ENCODE peak calls at places on chromosomes 12 and 14, in eight cellular contexts. I is A549, A is ovary, O is esophagus muscularis mucosa, V is stomach, B is transverse colon, R is K562, J is sigmoid colon. S is an unnamed sample.

GRCh38 chr12:132710062-132710421 is 600 bp upstream of the PGAM5 start:
- DNase-seq in I (no peak), A (peak; percentile 51), O (no peak), V (no peak), B (no peak), R (peak; percentile 38), J (no peak), S (no peak)

GRCh38 chr12:43795716-43796282 is 10.3 kb downstream of the TWF1 start:
- DNase-seq in I (no peak), A (no peak), O (no peak), V (no peak), B (no peak), R (no peak), J (no peak), S (peak; percentile 30)

GRCh38 chr14:44961151-44961729 is 507 bp downstream of the KLHL28 start:
- DNase-seq in I (peak; percentile 66), A (peak; percentile 67), O (no peak), V (peak; percentile 51), B (peak; percentile 72), R (peak; percentile 63), J (peak; percentile 82), S (peak; percentile 15)

GRCh38 chr12:69998922-69999321 is 173.9 kb downstream of the MYRFL start:
- DNase-seq in I (no peak), A (no peak), O (no peak), V (no peak), B (no peak), R (no peak), J (no peak), S (no peak)

GRCh38 chr12:107474639-107475539 is 210.7 kb upstream of the PWP1 start:
- DNase-seq in I (no peak), A (no peak), O (no peak), V (no peak), B (no peak), R (no peak), J (no peak), S (no peak)

GRCh38 chr12:3342051-3342450 is 149.0 kb upstream of the PRMT8 start:
- DNase-seq in I (no peak), A (peak; percentile 77), O (no peak), V (peak; percentile 29), B (no peak), R (peak; percentile 25), J (no peak), S (no peak)

GRCh38 chr14:80965041-80965440 is 9.6 kb downstream of the TSHR start:
- DNase-seq in I (no peak), A (no peak), O (no peak), V (no peak), B (no peak), R (no peak), J (no peak), S (no peak)

GRCh38 chr14:73714656-73715081 is 485 bp upstream of the PNMA1 start:
- DNase-seq in I (peak; percentile 52), A (no peak), O (no peak), V (no peak), B (no peak), R (peak; percentile 29), J (no peak), S (no peak)

GRCh38 chr12:95674088-95674595 is 116.4 kb downstream of the NTN4 start:
- DNase-seq in I (no peak), A (no peak), O (no peak), V (no peak), B (no peak), R (no peak), J (no peak), S (no peak)

GRCh38 chr14:77902806-77903205 is 102.9 kb downstream of the ADCK1 start:
- DNase-seq in I (no peak), A (no peak), O (no peak), V (no peak), B (no peak), R (no peak), J (no peak), S (no peak)

GRCh38 chr12:130104114-130104513 is 58.1 kb upstream of the FZD10 start:
- DNase-seq in I (no peak), A (no peak), O (no peak), V (no peak), B (no peak), R (no peak), J (no peak), S (no peak)

GRCh38 chr14:75879031-75879430 is 102.8 kb downstream of the TGFB3 start:
- DNase-seq in I (no peak), A (no peak), O (no peak), V (no peak), B (no peak), R (no peak), J (no peak), S (no peak)

GRCh38 chr12:27583057-27583797 is 59.2 kb downstream of the PPFIBP1 start:
- DNase-seq in I (no peak), A (no peak), O (no peak), V (no peak), B (no peak), R (no peak), J (no peak), S (no peak)

GRCh38 chr14:20489093-20489994 is 16.0 kb upstream of the RNASE10 start:
- DNase-seq in I (no peak), A (no peak), O (no peak), V (no peak), B (no peak), R (no peak), J (no peak), S (no peak)

GRCh38 chr14:67944605-67945004 is 125.0 kb downstream of the RAD51B start:
- DNase-seq in I (no peak), A (no peak), O (no peak), V (no peak), B (no peak), R (no peak), J (no peak), S (no peak)

GRCh38 chr12:64171715-64172114 is 50.4 kb downstream of the KICS2 start:
- DNase-seq in I (peak; percentile 24), A (no peak), O (no peak), V (no peak), B (no peak), R (no peak), J (no peak), S (no peak)

GRCh38 chr14:35747379-35747778 is 61.7 kb downstream of the RALGAPA1 start:
- DNase-seq in I (no peak), A (no peak), O (no peak), V (no peak), B (no peak), R (no peak), J (no peak), S (no peak)

GRCh38 chr12:79233341-79233761 is 368.8 kb downstream of the SYT1 start:
- DNase-seq in I (no peak), A (no peak), O (no peak), V (no peak), B (no peak), R (no peak), J (no peak), S (no peak)

GRCh38 chr14:25988536-25988935 is 609.3 kb downstream of the NOVA1 start:
- DNase-seq in I (no peak), A (no peak), O (no peak), V (no peak), B (no peak), R (no peak), J (no peak), S (no peak)

GRCh38 chr12:40292788-40293429 is 68.1 kb downstream of the LRRK2 start:
- DNase-seq in I (no peak), A (no peak), O (no peak), V (no peak), B (no peak), R (no peak), J (no peak), S (no peak)

GRCh38 chr14:97977711-97978261 is 1180.6 kb downstream of the VRK1 start:
- DNase-seq in I (no peak), A (peak; percentile 91), O (no peak), V (peak; percentile 59), B (peak; percentile 75), R (no peak), J (peak; percentile 91), S (peak; percentile 91)

DNA sequence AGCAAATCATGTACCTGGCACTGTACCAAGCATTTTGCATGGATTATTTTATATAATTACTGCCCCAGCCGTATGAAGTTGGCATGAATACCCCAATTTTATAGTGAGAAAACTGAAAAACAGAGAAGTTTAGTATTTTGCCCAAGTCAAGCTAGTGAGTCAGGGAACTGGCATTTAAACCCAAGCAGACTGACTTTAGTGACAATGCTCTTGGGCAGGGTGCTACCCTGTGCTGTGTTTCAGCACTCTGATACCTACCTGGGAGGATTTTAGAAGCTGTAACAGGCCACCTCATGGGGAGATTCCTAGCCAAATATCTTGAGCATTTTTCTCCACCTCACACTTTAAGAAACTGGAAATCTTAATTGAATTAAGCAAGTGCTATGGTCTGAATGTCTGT is 98.1 kb upstream of the MAX start:
- DNase-seq in I (no peak), A (no peak), O (no peak), V (no peak), B (no peak), R (no peak), J (no peak), S (no peak)
- TF ChIP-seq EP300 in I (no peak), A (no peak), O (no peak), V (no peak), B (no peak), R (no peak), J (no peak), S (no peak)

GRCh38 chr14:89339579-89339978 is 77.5 kb downstream of the FOXN3 start:
- DNase-seq in I (no peak), A (no peak), O (no peak), V (no peak), B (no peak), R (no peak), J (no peak), S (peak; percentile 35)

GRCh38 chr14:89342049-89342448 is 75.0 kb downstream of the FOXN3 start:
- DNase-seq in I (no peak), A (no peak), O (no peak), V (no peak), B (no peak), R (no peak), J (no peak), S (no peak)

GRCh38 chr14:89340782-89341181 is 76.3 kb downstream of the FOXN3 start:
- DNase-seq in I (no peak), A (no peak), O (no peak), V (no peak), B (no peak), R (no peak), J (no peak), S (no peak)

GRCh38 chr14:89339158-89339557 is 77.9 kb downstream of the FOXN3 start:
- DNase-seq in I (no peak), A (no peak), O (no peak), V (no peak), B (no peak), R (no peak), J (no peak), S (no peak)

GRCh38 chr14:89340200-89340667 is 76.8 kb downstream of the FOXN3 start:
- DNase-seq in I (no peak), A (no peak), O (no peak), V (no peak), B (no peak), R (no peak), J (no peak), S (no peak)
- H3K4me1 ChIP-seq in I (peaks cover 10% of the 10 kb centered on the region), A (peaks cover 37% of the 10 kb centered on the region), O (peaks cover 54% of the 10 kb centered on the region), V (peaks cover 79% of the 10 kb centered on the region), B (peaks cover 44% of the 10 kb centered on the region), R (no peaks in the 10 kb centered on the region), J (peaks cover 31% of the 10 kb centered on the region), S (peaks cover 34% of the 10 kb centered on the region)

GRCh38 chr12:102950950-102951490 is 6.5 kb upstream of the ASCL1 start:
- DNase-seq in I (no peak), A (no peak), O (peak; percentile 64), V (no peak), B (no peak), R (no peak), J (no peak), S (peak; percentile 46)
- TF ChIP-seq EP300 in I (no peak), A (no peak), O (no peak), V (no peak), B (no peak), R (no peak), J (no peak), S (no peak)

GRCh38 chr12:11753151-11753501 is 103.7 kb downstream of the ETV6 start:
- DNase-seq in I (no peak), A (no peak), O (no peak), V (no peak), B (peak; percentile 57), R (no peak), J (no peak), S (no peak)
- H3K4me1 ChIP-seq in I (peaks cover 7% of the 10 kb centered on the region), A (peaks cover 4% of the 10 kb centered on the region), O (peaks cover 82% of the 10 kb centered on the region), V (peaks cover 63% of the 10 kb centered on the region), B (peaks cover 61% of the 10 kb centered on the region), R (no peaks in the 10 kb centered on the region), J (peaks cover 63% of the 10 kb centered on the region), S (peaks cover 7% of the 10 kb centered on the region)